ENCODE peak calls at places on chromosomes 7 and 10, in six cellular contexts. One of them, this sample, is unnamed. For H3K4me1, the result is how much of the 10 kb centered on the place peaks cover.

GRCh38 chr7:43926193-43927043 is at the start of gene UBE2D4:
- DNase-seq in H9: peak
- DNase-seq in neuronal stem cell: peak
- DNase-seq in SJSA1: peak
- DNase-seq in right lobe of liver: peak
- DNase-seq in right cardiac atrium: peak
- DNase-seq in this sample: peak

GRCh38 chr7:11540271-11540761 is 291.7 kb downstream of the THSD7A start:
- DNase-seq in H9: no peak
- DNase-seq in neuronal stem cell: no peak
- DNase-seq in SJSA1: peak
- DNase-seq in right lobe of liver: no peak
- DNase-seq in right cardiac atrium: no peak
- DNase-seq in this sample: no peak

GRCh38 chr10:67520924-67521520 is 175.0 kb downstream of the CTNNA3 start:
- DNase-seq in H9: peak
- DNase-seq in neuronal stem cell: peak
- DNase-seq in SJSA1: peak
- DNase-seq in right lobe of liver: no peak
- DNase-seq in right cardiac atrium: no peak
- DNase-seq in this sample: peak

GRCh38 chr10:75281980-75282379 is 46.2 kb upstream of the COMTD1 start:
- DNase-seq in H9: no peak
- DNase-seq in neuronal stem cell: no peak
- DNase-seq in SJSA1: no peak
- DNase-seq in right lobe of liver: no peak
- DNase-seq in right cardiac atrium: no peak
- DNase-seq in this sample: no peak

GRCh38 chr7:136919820-136920219 is 51.4 kb downstream of the CHRM2 start:
- DNase-seq in H9: no peak
- DNase-seq in neuronal stem cell: no peak
- DNase-seq in SJSA1: no peak
- DNase-seq in right lobe of liver: no peak
- DNase-seq in right cardiac atrium: no peak
- DNase-seq in this sample: no peak

GRCh38 chr10:21650353-21650752 is 116.3 kb downstream of the MLLT10 start:
- DNase-seq in H9: no peak
- DNase-seq in neuronal stem cell: no peak
- DNase-seq in SJSA1: no peak
- DNase-seq in right lobe of liver: no peak
- DNase-seq in right cardiac atrium: no peak
- DNase-seq in this sample: no peak

GRCh38 chr7:36190447-36191291 is 37.6 kb downstream of the EEPD1 start:
- DNase-seq in H9: no peak
- DNase-seq in neuronal stem cell: no peak
- DNase-seq in SJSA1: no peak
- DNase-seq in right lobe of liver: no peak
- DNase-seq in right cardiac atrium: peak
- DNase-seq in this sample: no peak

GRCh38 chr10:42488416-42488815 is 150.0 kb downstream of the ZNF33B start:
- DNase-seq in H9: no peak
- DNase-seq in neuronal stem cell: no peak
- DNase-seq in SJSA1: peak
- DNase-seq in right lobe of liver: no peak
- DNase-seq in right cardiac atrium: no peak
- DNase-seq in this sample: no peak

GRCh38 chr7:4998830-4999768 is 40.1 kb upstream of the MMD2 start:
- DNase-seq in H9: no peak
- DNase-seq in neuronal stem cell: no peak
- DNase-seq in SJSA1: no peak
- DNase-seq in right lobe of liver: no peak
- DNase-seq in right cardiac atrium: no peak
- DNase-seq in this sample: no peak

GRCh38 chr10:127309609-127310008 is 113.2 kb upstream of the INSYN2A start:
- DNase-seq in H9: no peak
- DNase-seq in neuronal stem cell: no peak
- DNase-seq in SJSA1: peak
- DNase-seq in right lobe of liver: no peak
- DNase-seq in right cardiac atrium: no peak
- DNase-seq in this sample: no peak

GRCh38 chr10:3790858-3791257 is 5.8 kb upstream of the KLF6 start:
- DNase-seq in H9: peak
- DNase-seq in neuronal stem cell: no peak
- DNase-seq in SJSA1: no peak
- DNase-seq in right lobe of liver: no peak
- DNase-seq in right cardiac atrium: no peak
- DNase-seq in this sample: no peak

GRCh38 chr10:19775286-19775685 is 40.9 kb upstream of the PLXDC2 start:
- DNase-seq in H9: no peak
- DNase-seq in neuronal stem cell: no peak
- DNase-seq in SJSA1: no peak
- DNase-seq in right lobe of liver: no peak
- DNase-seq in right cardiac atrium: no peak
- DNase-seq in this sample: no peak

DNA sequence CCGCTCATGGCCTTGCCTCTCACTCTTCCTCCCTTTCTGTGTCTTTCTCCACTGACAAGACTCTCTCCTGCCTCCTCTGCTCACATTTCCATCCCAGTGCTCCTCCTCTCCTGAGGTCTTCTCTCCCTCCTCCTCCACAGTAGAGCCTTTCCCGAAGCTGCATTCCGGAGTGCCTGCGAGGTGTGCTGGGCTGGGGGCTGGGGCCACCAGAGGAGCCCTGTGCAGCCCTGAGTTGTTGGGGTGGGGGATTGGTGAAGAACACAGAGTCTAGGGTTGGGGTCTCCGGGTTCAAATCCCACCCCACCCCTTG is 76.4 kb downstream of the ZMIZ1 start:
- DNase-seq in H9: no peak
- DNase-seq in neuronal stem cell: no peak
- DNase-seq in SJSA1: no peak
- DNase-seq in right lobe of liver: no peak
- DNase-seq in right cardiac atrium: no peak
- DNase-seq in this sample: no peak
- H3K4me1 ChIP-seq in H9: under half
- H3K4me1 ChIP-seq in neuronal stem cell: under half
- H3K4me1 ChIP-seq in SJSA1: half or more
- H3K4me1 ChIP-seq in right lobe of liver: under half
- H3K4me1 ChIP-seq in right cardiac atrium: half or more
- H3K4me1 ChIP-seq in this sample: under half

GRCh38 chr7:102306916-102307677 is 20.4 kb downstream of the SH2B2 start:
- DNase-seq in H9: peak
- DNase-seq in neuronal stem cell: no peak
- DNase-seq in SJSA1: peak
- DNase-seq in right lobe of liver: no peak
- DNase-seq in right cardiac atrium: peak
- DNase-seq in this sample: no peak
- H3K4me1 ChIP-seq in H9: under half
- H3K4me1 ChIP-seq in neuronal stem cell: under half
- H3K4me1 ChIP-seq in SJSA1: half or more
- H3K4me1 ChIP-seq in right lobe of liver: under half
- H3K4me1 ChIP-seq in right cardiac atrium: under half
- H3K4me1 ChIP-seq in this sample: under half

GRCh38 chr7:78679477-78679876 is 774.0 kb downstream of the MAGI2 start:
- DNase-seq in H9: no peak
- DNase-seq in neuronal stem cell: no peak
- DNase-seq in SJSA1: no peak
- DNase-seq in right lobe of liver: no peak
- DNase-seq in right cardiac atrium: no peak
- DNase-seq in this sample: no peak
- H3K4me1 ChIP-seq in H9: under half
- H3K4me1 ChIP-seq in neuronal stem cell: under half
- H3K4me1 ChIP-seq in SJSA1: under half
- H3K4me1 ChIP-seq in right lobe of liver: under half
- H3K4me1 ChIP-seq in right cardiac atrium: under half
- H3K4me1 ChIP-seq in this sample: under half

DNA sequence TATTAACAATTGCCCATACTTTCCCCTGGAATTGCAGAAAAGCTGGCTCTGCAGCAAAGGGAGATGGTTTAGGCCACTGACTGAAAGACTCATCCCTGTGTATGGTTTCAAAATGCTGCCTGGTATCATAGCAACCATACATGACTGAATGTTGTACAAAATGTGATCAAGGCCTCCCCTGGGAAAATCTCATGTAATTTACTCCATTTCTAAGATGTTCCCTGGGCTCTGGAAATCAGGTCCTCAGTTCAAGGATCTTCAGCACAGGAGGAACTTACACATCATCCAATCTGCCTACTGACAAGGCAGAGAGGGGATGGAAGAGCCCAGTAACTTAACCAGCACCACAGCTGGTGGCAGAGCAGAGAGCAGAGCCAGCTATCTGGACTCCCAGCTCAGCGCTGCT is 111.8 kb downstream of the JAZF1 start:
- DNase-seq in H9: no peak
- DNase-seq in neuronal stem cell: no peak
- DNase-seq in SJSA1: no peak
- DNase-seq in right lobe of liver: no peak
- DNase-seq in right cardiac atrium: no peak
- DNase-seq in this sample: no peak
- H3K4me1 ChIP-seq in H9: under half
- H3K4me1 ChIP-seq in neuronal stem cell: under half
- H3K4me1 ChIP-seq in SJSA1: under half
- H3K4me1 ChIP-seq in right lobe of liver: under half
- H3K4me1 ChIP-seq in right cardiac atrium: under half
- H3K4me1 ChIP-seq in this sample: under half

GRCh38 chr10:36493511-36493880 is 631.9 kb upstream of the ANKRD30A start:
- DNase-seq in H9: no peak
- DNase-seq in neuronal stem cell: no peak
- DNase-seq in SJSA1: no peak
- DNase-seq in right lobe of liver: no peak
- DNase-seq in right cardiac atrium: no peak
- DNase-seq in this sample: no peak
- H3K4me1 ChIP-seq in H9: under half
- H3K4me1 ChIP-seq in neuronal stem cell: under half
- H3K4me1 ChIP-seq in SJSA1: half or more
- H3K4me1 ChIP-seq in right lobe of liver: under half
- H3K4me1 ChIP-seq in right cardiac atrium: under half
- H3K4me1 ChIP-seq in this sample: under half

GRCh38 chr7:77543910-77544309 is 6.8 kb downstream of the PTPN12 start:
- DNase-seq in H9: no peak
- DNase-seq in neuronal stem cell: no peak
- DNase-seq in SJSA1: no peak
- DNase-seq in right lobe of liver: no peak
- DNase-seq in right cardiac atrium: no peak
- DNase-seq in this sample: no peak

GRCh38 chr7:77540402-77540822 is 3.3 kb downstream of the PTPN12 start:
- DNase-seq in H9: no peak
- DNase-seq in neuronal stem cell: no peak
- DNase-seq in SJSA1: no peak
- DNase-seq in right lobe of liver: no peak
- DNase-seq in right cardiac atrium: no peak
- DNase-seq in this sample: no peak

GRCh38 chr7:77542895-77543294 is 5.8 kb downstream of the PTPN12 start:
- DNase-seq in H9: no peak
- DNase-seq in neuronal stem cell: no peak
- DNase-seq in SJSA1: no peak
- DNase-seq in right lobe of liver: no peak
- DNase-seq in right cardiac atrium: no peak
- DNase-seq in this sample: no peak

GRCh38 chr7:77544523-77544922 is 7.4 kb downstream of the PTPN12 start:
- DNase-seq in H9: no peak
- DNase-seq in neuronal stem cell: no peak
- DNase-seq in SJSA1: no peak
- DNase-seq in right lobe of liver: no peak
- DNase-seq in right cardiac atrium: no peak
- DNase-seq in this sample: no peak

GRCh38 chr7:77542399-77542798 is 5.3 kb downstream of the PTPN12 start:
- DNase-seq in H9: no peak
- DNase-seq in neuronal stem cell: no peak
- DNase-seq in SJSA1: no peak
- DNase-seq in right lobe of liver: no peak
- DNase-seq in right cardiac atrium: no peak
- DNase-seq in this sample: no peak
- H3K4me1 ChIP-seq in H9: under half
- H3K4me1 ChIP-seq in neuronal stem cell: under half
- H3K4me1 ChIP-seq in SJSA1: under half
- H3K4me1 ChIP-seq in right lobe of liver: under half
- H3K4me1 ChIP-seq in right cardiac atrium: under half
- H3K4me1 ChIP-seq in this sample: under half

DNA sequence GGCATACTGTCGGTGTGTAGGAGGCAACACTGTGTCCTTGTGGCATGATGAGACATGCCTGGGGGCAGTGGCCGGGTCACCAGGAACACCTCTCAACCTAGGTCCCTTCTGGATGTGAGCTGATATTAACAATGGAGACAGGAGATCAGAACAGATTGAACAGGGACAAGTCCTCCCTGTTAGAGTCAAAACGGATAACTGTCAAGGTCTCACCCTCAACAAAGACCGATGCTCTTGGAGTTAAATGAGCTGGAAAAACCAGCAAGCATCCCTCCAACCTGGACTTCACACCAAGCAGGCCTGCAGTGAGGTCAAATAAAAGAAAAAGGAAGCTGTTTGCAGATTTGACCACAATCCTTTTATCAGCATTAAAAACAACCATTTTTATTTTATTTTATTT is 49.0 kb downstream of the SLIT1 start:
- DNase-seq in H9: no peak
- DNase-seq in neuronal stem cell: no peak
- DNase-seq in SJSA1: no peak
- DNase-seq in right lobe of liver: no peak
- DNase-seq in right cardiac atrium: no peak
- DNase-seq in this sample: no peak
- H3K4me1 ChIP-seq in H9: under half
- H3K4me1 ChIP-seq in neuronal stem cell: half or more
- H3K4me1 ChIP-seq in SJSA1: under half
- H3K4me1 ChIP-seq in right lobe of liver: under half
- H3K4me1 ChIP-seq in right cardiac atrium: under half
- H3K4me1 ChIP-seq in this sample: under half

This sample was measured in Panc1.